ENCODE peak calls at places on chromosomes 5 and 9, in nine cellular contexts. K is upper lobe of right lung; O is right cardiac atrium; X is psoas muscle; U is CD8-positive, alpha-beta T cell; Y is HCT116; R is heart left ventricle; Q is tibial artery; I is aorta. M is an unnamed sample.
A peak's percentile ranks its signal among the peaks of the same experiment; 100 is the strongest.

GRCh38 chr5:81232449-81233079 is 558 bp upstream of the CKMT2 start:
- DNase-seq in K (no peak), O (peak; percentile 90), X (peak; percentile 94), U (no peak), Y (no peak), R (peak; percentile 95), Q (peak; percentile 87), I (peak; percentile 92), M (no peak)

GRCh38 chr9:112241491-112241890 is 66.4 kb upstream of the SUSD1 start:
- DNase-seq in K (no peak), O (no peak), X (no peak), U (no peak), Y (no peak), R (no peak), Q (no peak), I (no peak), M (no peak)

GRCh38 chr9:134591082-134591571 is 50.5 kb upstream of the COL5A1 start:
- DNase-seq in K (no peak), O (peak; percentile 43), X (no peak), U (no peak), Y (no peak), R (no peak), Q (no peak), I (no peak), M (no peak)

GRCh38 chr5:3595102-3595961 is at the start of gene IRX1:
- DNase-seq in K (peak; percentile 82), O (no peak), X (no peak), U (no peak), Y (no peak), R (no peak), Q (no peak), I (no peak), M (no peak)

GRCh38 chr5:162939962-162940361 is 497.4 kb upstream of the CCNG1 start:
- DNase-seq in K (no peak), O (no peak), X (no peak), U (no peak), Y (no peak), R (no peak), Q (no peak), I (no peak), M (no peak)

GRCh38 chr5:73280821-73281746 is 108.1 kb downstream of the TMEM174 start:
- DNase-seq in K (no peak), O (no peak), X (no peak), U (no peak), Y (peak; percentile 18), R (no peak), Q (peak; percentile 45), I (peak; percentile 66), M (no peak)

GRCh38 chr5:131005963-131006684 is 158.9 kb downstream of the HINT1 start:
- DNase-seq in K (no peak), O (no peak), X (no peak), U (no peak), Y (peak; percentile 3), R (no peak), Q (no peak), I (no peak), M (no peak)

GRCh38 chr9:106405871-106406435 is 457.0 kb upstream of the ZNF462 start:
- DNase-seq in K (no peak), O (no peak), X (no peak), U (no peak), Y (no peak), R (no peak), Q (no peak), I (no peak), M (no peak)

GRCh38 chr5:180090098-180090768 is 18.7 kb upstream of the RNF130 start:
- DNase-seq in K (peak; percentile 91), O (peak; percentile 92), X (peak; percentile 87), U (peak; percentile 81), Y (peak; percentile 56), R (peak; percentile 84), Q (peak; percentile 29), I (peak; percentile 87), M (peak; percentile 83)

GRCh38 chr9:125521462-125522327 is 185.3 kb downstream of the MAPKAP1 start:
- DNase-seq in K (no peak), O (no peak), X (no peak), U (no peak), Y (peak; percentile 76), R (no peak), Q (no peak), I (no peak), M (peak; percentile 58)

GRCh38 chr9:32665101-32665500 is 29.6 kb upstream of the TAF1L start:
- DNase-seq in K (no peak), O (no peak), X (no peak), U (no peak), Y (no peak), R (no peak), Q (no peak), I (no peak), M (no peak)

GRCh38 chr5:73606206-73606753 is 19.7 kb upstream of the ARHGEF28 start:
- DNase-seq in K (no peak), O (no peak), X (no peak), U (no peak), Y (no peak), R (no peak), Q (no peak), I (no peak), M (no peak)

GRCh38 chr5:100731768-100732167 is 171.3 kb downstream of the ST8SIA4 start:
- DNase-seq in K (no peak), O (no peak), X (no peak), U (peak; percentile 2), Y (no peak), R (no peak), Q (no peak), I (no peak), M (peak; percentile 35)

GRCh38 chr9:95286151-95286550 is 31.4 kb downstream of the FANCC start:
- DNase-seq in K (no peak), O (no peak), X (no peak), U (no peak), Y (no peak), R (no peak), Q (no peak), I (no peak), M (no peak)

GRCh38 chr5:75666801-75667200 is 50.4 kb downstream of the POC5 start:
- DNase-seq in K (no peak), O (no peak), X (no peak), U (no peak), Y (no peak), R (no peak), Q (no peak), I (no peak), M (no peak)

GRCh38 chr9:78131969-78132687 is 100.5 kb upstream of the GNAQ start:
- DNase-seq in K (no peak), O (no peak), X (no peak), U (no peak), Y (no peak), R (no peak), Q (no peak), I (no peak), M (no peak)

GRCh38 chr5:135246605-135246922 is 152.5 kb downstream of the MACROH2A1 start:
- DNase-seq in K (peak; percentile 54), O (no peak), X (no peak), U (no peak), Y (no peak), R (no peak), Q (no peak), I (peak; percentile 39), M (no peak)
- H3K4me3 ChIP-seq in K (no peak overlapping the region), O (no peak overlapping the region), X (no peak overlapping the region), U (no peak overlapping the region), Y (peak overlapping the region; percentile 9), R (no peak overlapping the region), Q (no peak overlapping the region), I (no peak overlapping the region), M (no peak overlapping the region)

GRCh38 chr9:113352411-113352810 is 3.1 kb downstream of the BSPRY start:
- DNase-seq in K (no peak), O (no peak), X (no peak), U (no peak), Y (no peak), R (no peak), Q (no peak), I (no peak), M (no peak)
- H3K27me3 ChIP-seq in K (no peaks in the 10 kb centered on the region), O (no peaks in the 10 kb centered on the region), X (peaks cover 2% of the 10 kb centered on the region), U (no peaks in the 10 kb centered on the region), Y (no peaks in the 10 kb centered on the region), R (peaks cover 4% of the 10 kb centered on the region), Q (no peaks in the 10 kb centered on the region), I (no peaks in the 10 kb centered on the region), M (peaks cover 21% of the 10 kb centered on the region)

DNA sequence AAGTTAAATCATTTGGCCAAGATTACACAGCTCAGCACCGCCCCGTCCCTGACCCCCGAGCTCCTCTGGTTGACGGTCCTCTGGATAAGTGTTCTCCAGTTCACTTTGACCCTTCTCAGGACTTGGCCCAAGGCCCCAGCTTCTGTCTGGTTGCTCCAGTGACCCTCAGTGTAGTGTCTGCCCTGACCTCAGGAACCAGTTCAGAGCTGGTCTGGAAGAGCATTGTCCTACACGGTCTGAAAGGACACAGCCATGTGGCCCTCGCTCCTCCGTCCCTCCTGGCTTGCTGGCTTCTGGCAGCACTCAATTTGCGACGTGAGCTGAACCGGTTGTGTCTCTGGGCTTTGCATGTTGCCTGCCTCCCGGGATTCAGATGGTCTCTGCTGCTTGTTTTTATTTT is 71.9 kb downstream of the PPARGC1B start:
- DNase-seq in K (no peak), O (peak; percentile 68), X (no peak), U (no peak), Y (no peak), R (peak; percentile 82), Q (no peak), I (no peak), M (no peak)
- H3K4me1 ChIP-seq in K (peaks cover 45% of the 10 kb centered on the region), O (peaks cover 34% of the 10 kb centered on the region), X (peaks cover 98% of the 10 kb centered on the region), U (no peaks in the 10 kb centered on the region), Y (peaks cover 22% of the 10 kb centered on the region), R (peaks cover 24% of the 10 kb centered on the region), Q (peaks cover 16% of the 10 kb centered on the region), I (no peaks in the 10 kb centered on the region), M (no peaks in the 10 kb centered on the region)

GRCh38 chr5:88827997-88828396 is 55.0 kb downstream of the MEF2C start:
- DNase-seq in K (no peak), O (no peak), X (no peak), U (no peak), Y (no peak), R (no peak), Q (no peak), I (no peak), M (no peak)

GRCh38 chr5:88829773-88830172 is 53.2 kb downstream of the MEF2C start:
- DNase-seq in K (no peak), O (no peak), X (no peak), U (no peak), Y (no peak), R (no peak), Q (no peak), I (no peak), M (no peak)

GRCh38 chr5:88830567-88830966 is 52.4 kb downstream of the MEF2C start:
- DNase-seq in K (no peak), O (no peak), X (no peak), U (no peak), Y (no peak), R (no peak), Q (no peak), I (no peak), M (no peak)

GRCh38 chr5:88826959-88827585 is 55.9 kb downstream of the MEF2C start:
- DNase-seq in K (no peak), O (peak; percentile 59), X (no peak), U (no peak), Y (peak; percentile 47), R (peak; percentile 48), Q (peak; percentile 37), I (peak; percentile 46), M (no peak)

DNA sequence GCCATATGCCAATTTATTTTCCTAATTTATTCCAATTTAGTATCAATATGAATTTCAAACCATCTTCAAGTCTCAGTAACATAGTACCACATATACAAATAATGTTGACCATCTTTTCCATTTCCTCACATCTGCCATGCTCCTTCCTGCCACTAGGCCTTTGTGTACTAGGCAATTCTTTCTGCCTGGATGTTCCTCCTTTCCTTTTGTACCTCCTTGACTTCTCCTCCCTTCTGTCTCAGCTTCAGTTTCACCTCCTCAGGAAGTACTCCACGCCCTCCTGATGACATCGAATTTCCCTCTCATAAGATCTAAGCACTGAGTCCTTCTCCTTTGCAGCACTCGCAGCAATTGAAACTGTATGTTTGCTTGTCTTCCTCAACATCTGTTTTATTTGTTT is 53.9 kb downstream of the MEF2C start:
- DNase-seq in K (no peak), O (no peak), X (no peak), U (no peak), Y (no peak), R (peak; percentile 47), Q (peak; percentile 40), I (peak; percentile 43), M (no peak)
- H3K4me3 ChIP-seq in K (no peak overlapping the region), O (no peak overlapping the region), X (peak overlapping the region; percentile 26), U (no peak overlapping the region), Y (no peak overlapping the region), R (peak overlapping the region; percentile 28), Q (peak overlapping the region; percentile 39), I (no peak overlapping the region), M (no peak overlapping the region)

M was measured in CD8-positive, alpha-beta memory T cell.